ENCODE peak calls at places on chromosome 20, in five cellular contexts. One of them, this sample, is unnamed.

GRCh38 chr20:19659468-19659867 is 98.6 kb upstream of the RIN2 start:
- DNase-seq in endothelial cell: no peak
- DNase-seq in stimulated activated naive CD8-positive, alpha-beta T cell treated with anti-CD3 and anti-CD28 coated beads, Interleukin-15, Interleukin-2, amounts not matched to agents 100 U/mL and 50 U/mL, for 24 hours: no peak
- DNase-seq in mucosa of descending colon: no peak
- DNase-seq in MM.1S: no peak
- DNase-seq in this sample: no peak

GRCh38 chr20:1835531-1835930 is 59.7 kb upstream of the SIRPA start:
- DNase-seq in endothelial cell: no peak
- DNase-seq in stimulated activated naive CD8-positive, alpha-beta T cell treated with anti-CD3 and anti-CD28 coated beads, Interleukin-15, Interleukin-2, amounts not matched to agents 100 U/mL and 50 U/mL, for 24 hours: no peak
- DNase-seq in mucosa of descending colon: no peak
- DNase-seq in MM.1S: no peak
- DNase-seq in this sample: no peak

GRCh38 chr20:47981242-47981641 is 196.0 kb upstream of the SULF2 start:
- DNase-seq in endothelial cell: no peak
- DNase-seq in stimulated activated naive CD8-positive, alpha-beta T cell treated with anti-CD3 and anti-CD28 coated beads, Interleukin-15, Interleukin-2, amounts not matched to agents 100 U/mL and 50 U/mL, for 24 hours: no peak
- DNase-seq in mucosa of descending colon: no peak
- DNase-seq in MM.1S: no peak
- DNase-seq in this sample: no peak

GRCh38 chr20:35146299-35146921 is 726 bp downstream of the EDEM2 start:
- DNase-seq in endothelial cell: peak
- DNase-seq in stimulated activated naive CD8-positive, alpha-beta T cell treated with anti-CD3 and anti-CD28 coated beads, Interleukin-15, Interleukin-2, amounts not matched to agents 100 U/mL and 50 U/mL, for 24 hours: no peak
- DNase-seq in mucosa of descending colon: peak
- DNase-seq in MM.1S: peak
- DNase-seq in this sample: no peak

GRCh38 chr20:2259731-2260130 is 36.1 kb upstream of the TGM3 start:
- DNase-seq in endothelial cell: no peak
- DNase-seq in stimulated activated naive CD8-positive, alpha-beta T cell treated with anti-CD3 and anti-CD28 coated beads, Interleukin-15, Interleukin-2, amounts not matched to agents 100 U/mL and 50 U/mL, for 24 hours: no peak
- DNase-seq in mucosa of descending colon: no peak
- DNase-seq in MM.1S: no peak
- DNase-seq in this sample: no peak

GRCh38 chr20:49386848-49387605 is 95.4 kb downstream of the KCNB1 start:
- DNase-seq in endothelial cell: no peak
- DNase-seq in stimulated activated naive CD8-positive, alpha-beta T cell treated with anti-CD3 and anti-CD28 coated beads, Interleukin-15, Interleukin-2, amounts not matched to agents 100 U/mL and 50 U/mL, for 24 hours: no peak
- DNase-seq in mucosa of descending colon: no peak
- DNase-seq in MM.1S: no peak
- DNase-seq in this sample: no peak

GRCh38 chr20:55478739-55479450 is 526.4 kb downstream of the CBLN4 start:
- DNase-seq in endothelial cell: no peak
- DNase-seq in stimulated activated naive CD8-positive, alpha-beta T cell treated with anti-CD3 and anti-CD28 coated beads, Interleukin-15, Interleukin-2, amounts not matched to agents 100 U/mL and 50 U/mL, for 24 hours: no peak
- DNase-seq in mucosa of descending colon: no peak
- DNase-seq in MM.1S: no peak
- DNase-seq in this sample: no peak

GRCh38 chr20:35091808-35092523 is 641 bp downstream of the TRPC4AP start:
- DNase-seq in endothelial cell: no peak
- DNase-seq in stimulated activated naive CD8-positive, alpha-beta T cell treated with anti-CD3 and anti-CD28 coated beads, Interleukin-15, Interleukin-2, amounts not matched to agents 100 U/mL and 50 U/mL, for 24 hours: no peak
- DNase-seq in mucosa of descending colon: no peak
- DNase-seq in MM.1S: peak
- DNase-seq in this sample: no peak

GRCh38 chr20:54397292-54398155 is 77.9 kb upstream of the DOK5 start:
- DNase-seq in endothelial cell: no peak
- DNase-seq in stimulated activated naive CD8-positive, alpha-beta T cell treated with anti-CD3 and anti-CD28 coated beads, Interleukin-15, Interleukin-2, amounts not matched to agents 100 U/mL and 50 U/mL, for 24 hours: no peak
- DNase-seq in mucosa of descending colon: no peak
- DNase-seq in MM.1S: peak
- DNase-seq in this sample: no peak

GRCh38 chr20:31543966-31544598 is 29.8 kb downstream of the HM13 start:
- DNase-seq in endothelial cell: no peak
- DNase-seq in stimulated activated naive CD8-positive, alpha-beta T cell treated with anti-CD3 and anti-CD28 coated beads, Interleukin-15, Interleukin-2, amounts not matched to agents 100 U/mL and 50 U/mL, for 24 hours: no peak
- DNase-seq in mucosa of descending colon: no peak
- DNase-seq in MM.1S: no peak
- DNase-seq in this sample: no peak

GRCh38 chr20:16049478-16050093 is 523.7 kb downstream of the KIF16B start:
- DNase-seq in endothelial cell: no peak
- DNase-seq in stimulated activated naive CD8-positive, alpha-beta T cell treated with anti-CD3 and anti-CD28 coated beads, Interleukin-15, Interleukin-2, amounts not matched to agents 100 U/mL and 50 U/mL, for 24 hours: no peak
- DNase-seq in mucosa of descending colon: no peak
- DNase-seq in MM.1S: no peak
- DNase-seq in this sample: no peak

GRCh38 chr20:19487420-19487819 is 270.6 kb upstream of the RIN2 start:
- DNase-seq in endothelial cell: no peak
- DNase-seq in stimulated activated naive CD8-positive, alpha-beta T cell treated with anti-CD3 and anti-CD28 coated beads, Interleukin-15, Interleukin-2, amounts not matched to agents 100 U/mL and 50 U/mL, for 24 hours: no peak
- DNase-seq in mucosa of descending colon: no peak
- DNase-seq in MM.1S: no peak
- DNase-seq in this sample: no peak